ENCODE peak calls at places on chromosomes 4 and X, in five cellular contexts. U, W, C, G and L are unnamed samples.

GRCh38 chr4:121072080-121072835 is at the start of gene NDNF:
- DNase-seq in G (peak), W (peak), U (peak), C (no peak), L (peak)

GRCh38 chr4:5746829-5747745 is 36.1 kb downstream of the EVC start:
- DNase-seq in G (peak), C (no peak), U (peak), W (peak), L (peak)

GRCh38 chr4:39976141-39976944 is 1.4 kb downstream of the PDS5A start:
- DNase-seq in U (peak), C (peak), W (peak), G (peak), L (peak)

GRCh38 chr4:76342191-76342590 is 35.7 kb downstream of the STBD1 start:
- DNase-seq in G (no peak), U (no peak), C (no peak), W (no peak), L (no peak)

GRCh38 chrX:147912093-147912801 is 528 bp downstream of the FMR1 start:
- DNase-seq in C (peak), W (peak), U (peak), G (peak), L (peak)

GRCh38 chr4:73683033-73683432 is 57.3 kb upstream of the CXCL8 start:
- DNase-seq in W (no peak), U (no peak), C (no peak), G (no peak), L (no peak)

GRCh38 chrX:121389976-121390709 is 342.7 kb downstream of the GLUD2 start:
- DNase-seq in U (peak), W (peak), G (no peak), C (no peak), L (peak)

GRCh38 chr4:147707892-147708672 is 23.8 kb upstream of the ARHGAP10 start:
- DNase-seq in U (peak), C (peak), W (peak), G (peak), L (peak)

GRCh38 chr4:74547042-74547441 is 102.1 kb downstream of the AREG start:
- DNase-seq in W (no peak), G (no peak), U (no peak), C (no peak), L (no peak)

GRCh38 chr4:40749717-40750460 is at the start of gene NSUN7:
- DNase-seq in G (peak), C (peak), U (peak), W (peak), L (peak)

GRCh38 chr4:116082808-116083366 is 969.5 kb upstream of the NDST4 start:
- DNase-seq in G (no peak), U (no peak), W (no peak), C (no peak), L (no peak)

GRCh38 chrX:112694062-112694461 is 14.3 kb upstream of the LHFPL1 start:
- DNase-seq in G (no peak), W (no peak), U (no peak), C (no peak), L (no peak)

GRCh38 chr4:46385235-46385634 is 4.7 kb downstream of the GABRA2 start:
- DNase-seq in G (no peak), U (no peak), C (no peak), W (no peak), L (no peak)

GRCh38 chr4:46387956-46388355 is 2.0 kb downstream of the GABRA2 start:
- DNase-seq in C (no peak), U (peak), G (no peak), W (no peak), L (no peak)

GRCh38 chr4:46389301-46389761 is 597 bp downstream of the GABRA2 start:
- DNase-seq in G (peak), C (no peak), W (peak), U (peak), L (no peak)

GRCh38 chr4:46388860-46389259 is 1.1 kb downstream of the GABRA2 start:
- DNase-seq in W (no peak), G (no peak), U (peak), C (no peak), L (no peak)

GRCh38 chr4:46386570-46386969 is 3.4 kb downstream of the GABRA2 start:
- DNase-seq in U (peak), W (peak), C (no peak), G (no peak), L (no peak)
- H3K4me3 ChIP-seq in U (no peak), W (no peak), C (no peak), G (no peak), L (no peak)

GRCh38 chrX:55717521-55718497 is at the start of gene RRAGB:
- DNase-seq in W (peak), U (peak), G (peak), C (peak), L (peak)
- H3K4me3 ChIP-seq in W (peak), U (peak), G (peak), C (peak), L (peak)

GRCh38 chr4:105548483-105548882 is 3.9 kb upstream of the ARHGEF38 start:
- DNase-seq in W (no peak), C (no peak), U (peak), G (no peak), L (no peak)

GRCh38 chr4:105555409-105555808 is 3.0 kb downstream of the ARHGEF38 start:
- DNase-seq in C (no peak), U (no peak), W (no peak), G (no peak), L (no peak)

GRCh38 chr4:105550641-105551040 is 1.8 kb upstream of the ARHGEF38 start:
- DNase-seq in C (no peak), W (no peak), G (no peak), U (no peak), L (no peak)

GRCh38 chr4:105556175-105556574 is 3.8 kb downstream of the ARHGEF38 start:
- DNase-seq in W (no peak), G (no peak), C (no peak), U (no peak), L (no peak)

GRCh38 chr4:105551968-105552746 is at the start of gene ARHGEF38:
- DNase-seq in W (peak), G (no peak), U (peak), C (no peak), L (peak)
- H3K4me3 ChIP-seq in W (no peak), G (no peak), U (no peak), C (no peak), L (no peak)

DNA sequence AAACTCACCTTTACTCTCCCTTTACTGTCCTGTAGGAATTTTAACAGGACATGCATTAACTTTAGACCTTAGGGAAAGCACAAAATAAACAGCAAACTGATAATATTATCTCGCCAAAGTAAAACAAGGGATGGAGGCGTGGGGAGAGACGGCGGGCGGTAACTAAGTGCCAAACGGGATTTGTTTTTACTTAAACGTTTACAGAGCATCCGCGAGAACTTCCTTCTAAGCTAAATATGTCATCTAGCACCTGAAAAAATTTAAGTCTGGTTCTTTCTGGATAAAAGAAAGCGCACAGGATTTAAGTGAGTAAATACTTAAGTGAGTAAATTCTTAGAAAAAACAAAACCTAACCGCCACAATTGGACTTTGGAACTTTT is 108.5 kb downstream of the SPRY1 start:
- DNase-seq in W (no peak), C (no peak), U (peak), G (no peak), L (no peak)
- H3K4me3 ChIP-seq in W (peak), C (no peak), U (peak), G (peak), L (peak)

GRCh38 chr4:108635070-108635655 is 14.8 kb downstream of the RPL34 start:
- DNase-seq in U (no peak), C (no peak), W (peak), G (no peak), L (no peak)

GRCh38 chr4:108636246-108636645 is 14.2 kb upstream of the OSTC start:
- DNase-seq in U (no peak), C (no peak), W (peak), G (no peak), L (peak)

GRCh38 chr4:108637856-108638255 is 12.5 kb upstream of the OSTC start:
- DNase-seq in W (peak), G (no peak), C (no peak), U (peak), L (peak)
- H3K4me3 ChIP-seq in W (no peak), G (no peak), C (no peak), U (no peak), L (no peak)

GRCh38 chr4:143384381-143384994 is 47.8 kb downstream of the GAB1 start:
- DNase-seq in U (no peak), W (peak), C (no peak), G (peak), L (peak)

GRCh38 chr4:143386812-143387211 is 50.1 kb downstream of the GAB1 start:
- DNase-seq in C (no peak), G (no peak), W (peak), U (peak), L (no peak)

GRCh38 chr4:143380651-143381050 is 44.0 kb downstream of the GAB1 start:
- DNase-seq in W (no peak), G (no peak), C (no peak), U (no peak), L (no peak)

GRCh38 chr4:143381171-143382118 is 44.8 kb downstream of the GAB1 start:
- DNase-seq in W (peak), C (no peak), U (peak), G (peak), L (peak)

GRCh38 chr4:143382539-143382938 is 45.9 kb downstream of the GAB1 start:
- DNase-seq in G (no peak), C (no peak), W (no peak), U (peak), L (no peak)
- H3K4me3 ChIP-seq in G (peak), C (no peak), W (peak), U (no peak), L (no peak)